ENCODE peak calls at places on chromosomes 7 and 10, in nine cellular contexts. H is prostate gland; J is breast epithelium; G is pancreas; O is PC-3; F is PC-9; S is CD4-positive, alpha-beta memory T cell; Z is fibroblast of lung; U is effector memory CD4-positive, alpha-beta T cell. L is an unnamed sample.

GRCh38 chr7:99953649-99954048 is 22.2 kb downstream of the AZGP1 start:
- DNase-seq in H (peak; percentile 85), J (peak; percentile 96), G (no peak), O (peak; percentile 36), F (peak; percentile 37), S (no peak), Z (peak; percentile 11), U (no peak), L (peak; percentile 63)

GRCh38 chr10:55311823-55312431 is 510.9 kb upstream of the PCDH15 start:
- DNase-seq in H (no peak), J (no peak), G (no peak), O (peak; percentile 59), F (no peak), S (no peak), Z (no peak), U (no peak), L (no peak)

GRCh38 chr10:95818663-95819062 is 62.7 kb downstream of the ENTPD1 start:
- DNase-seq in H (no peak), J (no peak), G (no peak), O (peak; percentile 73), F (no peak), S (no peak), Z (peak; percentile 90), U (no peak), L (no peak)

GRCh38 chr10:102416181-102417094 is 2.1 kb downstream of the PSD start:
- DNase-seq in H (no peak), J (no peak), G (no peak), O (no peak), F (no peak), S (no peak), Z (no peak), U (no peak), L (no peak)

GRCh38 chr10:46052791-46053375 is 6.8 kb upstream of the MSMB start:
- DNase-seq in H (no peak), J (no peak), G (no peak), O (no peak), F (no peak), S (no peak), Z (no peak), U (no peak), L (no peak)

GRCh38 chr7:157663061-157663863 is 326.5 kb downstream of the DNAJB6 start:
- DNase-seq in H (no peak), J (no peak), G (no peak), O (no peak), F (no peak), S (no peak), Z (peak; percentile 74), U (no peak), L (no peak)

GRCh38 chr7:155252388-155252957 is 45.2 kb upstream of the INSIG1 start:
- DNase-seq in H (no peak), J (no peak), G (no peak), O (peak; percentile 29), F (no peak), S (no peak), Z (peak; percentile 44), U (no peak), L (no peak)

GRCh38 chr7:1642291-1642728 is 27.8 kb upstream of the ELFN1 start:
- DNase-seq in H (no peak), J (no peak), G (no peak), O (no peak), F (no peak), S (no peak), Z (no peak), U (no peak), L (no peak)

GRCh38 chr10:58577394-58577793 is 64.7 kb downstream of the BICC1 start:
- DNase-seq in H (no peak), J (no peak), G (no peak), O (no peak), F (no peak), S (no peak), Z (peak; percentile 75), U (no peak), L (no peak)

GRCh38 chr10:15879058-15879457 is 18.8 kb upstream of the MINDY3 start:
- DNase-seq in H (no peak), J (no peak), G (no peak), O (peak; percentile 47), F (no peak), S (peak; percentile 21), Z (peak; percentile 24), U (no peak), L (no peak)

GRCh38 chr7:149772821-149773425 is 465 bp downstream of the ZNF467 start:
- DNase-seq in H (no peak), J (no peak), G (peak; percentile 77), O (peak; percentile 4), F (peak; percentile 31), S (peak; percentile 36), Z (no peak), U (no peak), L (no peak)

GRCh38 chr10:129792864-129793263 is 171.2 kb downstream of the EBF3 start:
- DNase-seq in H (no peak), J (no peak), G (no peak), O (no peak), F (no peak), S (no peak), Z (no peak), U (no peak), L (no peak)

GRCh38 chr7:27179503-27180430 is 5.3 kb downstream of the HOXA11 start:
- DNase-seq in H (peak; percentile 88), J (no peak), G (peak; percentile 84), O (peak; percentile 90), F (peak; percentile 62), S (peak; percentile 49), Z (peak; percentile 23), U (no peak), L (peak; percentile 56)

GRCh38 chr7:135831451-135832220 is 83.0 kb upstream of the FAM180A start:
- DNase-seq in H (no peak), J (no peak), G (no peak), O (no peak), F (no peak), S (peak; percentile 45), Z (no peak), U (no peak), L (no peak)

GRCh38 chr10:132270721-132271457 is 36.9 kb downstream of the STK32C start:
- DNase-seq in H (no peak), J (no peak), G (peak; percentile 21), O (no peak), F (no peak), S (no peak), Z (no peak), U (no peak), L (peak; percentile 42)

GRCh38 chr10:131082991-131083465 is 228.5 kb downstream of the TCERG1L start:
- DNase-seq in H (no peak), J (no peak), G (no peak), O (no peak), F (no peak), S (no peak), Z (no peak), U (no peak), L (no peak)

GRCh38 chr10:80501381-80501912 is 36.3 kb upstream of the SH2D4B start:
- DNase-seq in H (no peak), J (no peak), G (no peak), O (no peak), F (peak; percentile 81), S (no peak), Z (peak; percentile 47), U (no peak), L (no peak)

GRCh38 chr10:121005948-121006587 is 154.9 kb downstream of the WDR11 start:
- DNase-seq in H (no peak), J (no peak), G (no peak), O (no peak), F (no peak), S (no peak), Z (no peak), U (no peak), L (no peak)

DNA sequence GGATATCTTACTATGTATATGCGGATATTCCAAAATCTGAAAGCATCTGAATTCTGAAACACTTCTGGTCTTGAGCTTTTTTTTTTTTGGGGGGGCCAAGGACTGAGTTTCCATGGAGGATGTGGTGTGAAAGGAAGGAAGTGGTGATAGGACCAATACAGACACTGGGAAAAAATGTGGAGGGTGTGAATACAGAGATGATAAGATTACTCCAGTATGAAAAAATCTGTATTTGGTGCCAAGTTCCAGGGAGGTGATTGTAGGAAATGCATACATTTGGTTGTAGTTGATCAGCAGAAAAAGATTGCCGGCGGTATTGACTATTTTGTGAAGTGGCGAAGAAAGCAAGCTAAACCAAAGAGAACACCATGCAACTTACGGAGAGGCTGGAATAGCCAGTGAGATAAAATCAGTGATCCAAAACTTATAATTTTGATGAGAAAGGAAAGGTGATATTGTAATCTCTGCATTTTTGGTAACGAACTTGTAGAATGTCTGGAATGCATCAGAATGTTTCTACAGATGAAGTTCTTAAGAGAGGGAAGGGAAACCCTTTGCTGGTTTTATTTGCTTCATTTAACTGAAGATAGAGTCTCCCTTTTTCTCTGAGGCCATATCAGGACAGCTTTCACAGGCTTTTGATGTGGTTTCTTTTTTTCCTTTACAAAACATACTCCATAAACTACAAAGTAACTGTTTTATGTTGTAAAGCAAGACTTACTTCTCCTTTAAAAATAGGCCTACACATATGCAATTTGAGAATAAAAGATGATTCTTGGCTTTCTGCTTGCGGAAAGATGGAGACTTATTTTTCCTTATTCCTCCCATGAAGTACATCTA is 6.0 kb downstream of the WDR37 start:
- DNase-seq in H (no peak), J (no peak), G (no peak), O (no peak), F (no peak), S (no peak), Z (peak; percentile 88), U (no peak), L (no peak)
- H3K27ac ChIP-seq in H (no peak overlapping the region), J (no peak overlapping the region), G (no peak overlapping the region), O (no peak overlapping the region), F (no peak overlapping the region), S (peak overlapping the region; percentile 47), Z (no peak overlapping the region), U (peak overlapping the region; percentile 34), L (no peak overlapping the region)

GRCh38 chr10:97779492-97779891 is 7.7 kb upstream of the SFRP5 start:
- DNase-seq in H (no peak), J (no peak), G (no peak), O (no peak), F (no peak), S (no peak), Z (no peak), U (no peak), L (no peak)
- H3K27me3 ChIP-seq in H (no peaks in the 10 kb centered on the region), J (no peaks in the 10 kb centered on the region), G (no peaks in the 10 kb centered on the region), O (no peaks in the 10 kb centered on the region), F (no peaks in the 10 kb centered on the region), S (no peaks in the 10 kb centered on the region), Z (peaks cover 12% of the 10 kb centered on the region), U (no peaks in the 10 kb centered on the region), L (no peaks in the 10 kb centered on the region)

GRCh38 chr7:128352138-128352537 is 8.4 kb upstream of the RBM28 start:
- DNase-seq in H (no peak), J (no peak), G (peak; percentile 85), O (no peak), F (no peak), S (peak; percentile 20), Z (peak; percentile 45), U (no peak), L (peak; percentile 63)
- H3K4me3 ChIP-seq in H (no peak overlapping the region), J (peak overlapping the region; percentile 61), G (peak overlapping the region; percentile 30), O (no peak overlapping the region), F (no peak overlapping the region), S (no peak overlapping the region), Z (no peak overlapping the region), U (no peak overlapping the region), L (peak overlapping the region; percentile 33)

DNA sequence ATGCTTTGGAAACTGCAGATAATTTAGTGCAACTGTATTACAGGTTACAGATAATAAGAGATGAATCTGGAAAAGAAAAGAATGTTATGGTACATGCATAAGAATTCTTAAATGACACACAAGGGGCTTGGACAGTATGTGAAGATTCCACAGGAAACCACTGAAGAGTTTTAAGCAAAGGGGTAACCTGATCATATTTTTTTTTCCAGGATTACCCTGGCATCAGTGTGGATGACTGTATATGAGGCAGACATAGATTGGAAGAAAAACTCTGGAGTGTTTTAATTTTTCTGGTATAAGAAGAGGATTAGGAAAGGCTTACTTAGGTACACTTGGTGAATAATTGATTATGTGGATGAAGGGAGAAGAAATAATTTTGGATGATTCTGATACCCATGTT is 8.1 kb downstream of the TFPI2 start:
- DNase-seq in H (no peak), J (no peak), G (no peak), O (no peak), F (no peak), S (no peak), Z (no peak), U (no peak), L (no peak)
- H3K27ac ChIP-seq in H (no peak overlapping the region), J (no peak overlapping the region), G (no peak overlapping the region), O (no peak overlapping the region), F (no peak overlapping the region), S (no peak overlapping the region), Z (no peak overlapping the region), U (no peak overlapping the region), L (no peak overlapping the region)